ENCODE peak calls at places on chromosomes 3 and 15, in five cellular contexts. D is endothelial cell, H is cardiac fibroblast, C is PC-9, Q is omental fat pad. K is an unnamed sample.

GRCh38 chr3:41580274-41580959 is 381.1 kb downstream of the CTNNB1 start:
- DNase-seq in Q (no peak), C (no peak), D (no peak), H (peak; percentile 12), K (no peak)

GRCh38 chr15:72796210-72796514 is 12.6 kb upstream of the ADPGK start:
- DNase-seq in D (no peak), H (no peak), Q (no peak), C (no peak), K (no peak)

GRCh38 chr15:64883097-64883581 is 28.6 kb upstream of the ANKDD1A start:
- DNase-seq in Q (no peak), H (peak; percentile 74), D (no peak), C (no peak), K (no peak)

GRCh38 chr3:4030567-4030966 is 231.3 kb downstream of the LRRN1 start:
- DNase-seq in H (no peak), Q (no peak), D (no peak), C (no peak), K (no peak)

GRCh38 chr3:129230311-129231019 is 18.9 kb upstream of the COPG1 start:
- DNase-seq in H (peak; percentile 92), D (no peak), Q (no peak), C (peak; percentile 60), K (no peak)

GRCh38 chr15:82999905-83000671 is 11.4 kb downstream of the C15orf40 start:
- DNase-seq in D (no peak), H (peak; percentile 77), Q (no peak), C (peak; percentile 14), K (no peak)

GRCh38 chr3:124510290-124510689 is 220.0 kb upstream of the UMPS start:
- DNase-seq in H (peak; percentile 61), C (no peak), D (no peak), Q (no peak), K (no peak)

GRCh38 chr3:134364061-134364935 is 9.9 kb downstream of the AMOTL2 start:
- DNase-seq in D (peak; percentile 82), C (peak; percentile 98), Q (peak; percentile 53), H (peak; percentile 98), K (peak; percentile 94)

GRCh38 chr3:188052229-188052965 is 101.6 kb upstream of the LPP start:
- DNase-seq in C (no peak), D (peak; percentile 35), H (peak; percentile 35), Q (no peak), K (peak; percentile 77)

GRCh38 chr3:51394541-51394940 is 3.5 kb downstream of the RBM15B start:
- DNase-seq in C (no peak), Q (no peak), D (no peak), H (no peak), K (no peak)

GRCh38 chr3:100440895-100441294 is 39.6 kb downstream of the LNP1 start:
- DNase-seq in C (no peak), D (no peak), H (no peak), Q (no peak), K (no peak)

GRCh38 chr3:154862265-154862664 is 217.9 kb upstream of the MME start:
- DNase-seq in C (no peak), Q (no peak), H (peak; percentile 66), D (no peak), K (no peak)

GRCh38 chr15:32119286-32119685 is 89.0 kb downstream of the CHRNA7 start:
- DNase-seq in Q (no peak), C (no peak), H (no peak), D (no peak), K (no peak)

GRCh38 chr15:45126535-45127158 is 3.0 kb downstream of the DUOXA1 start:
- DNase-seq in D (peak; percentile 39), C (peak; percentile 45), H (peak; percentile 57), Q (no peak), K (no peak)

GRCh38 chr3:72149645-72150044 is 364.7 kb upstream of the PROK2 start:
- DNase-seq in Q (no peak), C (no peak), H (no peak), D (no peak), K (no peak)

DNA sequence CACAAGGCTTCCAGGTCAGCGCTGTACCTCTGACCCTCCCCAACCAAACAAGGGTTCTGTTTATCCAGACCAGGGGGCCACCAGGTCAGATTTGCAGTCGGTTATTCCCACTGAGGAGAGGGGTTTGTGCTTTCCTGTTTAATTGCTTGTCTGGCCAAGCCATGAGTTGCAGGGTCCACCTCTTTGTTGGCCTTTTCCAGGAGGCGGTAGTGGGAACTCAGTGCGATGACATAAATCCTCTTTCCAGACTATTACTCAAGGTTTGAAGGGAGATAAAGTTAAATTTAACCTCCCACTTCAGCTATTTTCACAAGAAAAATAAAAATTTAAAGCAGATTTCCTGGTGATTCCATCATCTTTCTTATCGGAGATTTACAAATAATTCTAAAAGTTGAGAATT is 130.5 kb downstream of the SLCO3A1 start:
- DNase-seq in D (no peak), C (no peak), H (no peak), Q (no peak), K (no peak)
- TF ChIP-seq CTCF in D (no peak), C (no peak), H (no peak), Q (no peak), K (no peak)

DNA sequence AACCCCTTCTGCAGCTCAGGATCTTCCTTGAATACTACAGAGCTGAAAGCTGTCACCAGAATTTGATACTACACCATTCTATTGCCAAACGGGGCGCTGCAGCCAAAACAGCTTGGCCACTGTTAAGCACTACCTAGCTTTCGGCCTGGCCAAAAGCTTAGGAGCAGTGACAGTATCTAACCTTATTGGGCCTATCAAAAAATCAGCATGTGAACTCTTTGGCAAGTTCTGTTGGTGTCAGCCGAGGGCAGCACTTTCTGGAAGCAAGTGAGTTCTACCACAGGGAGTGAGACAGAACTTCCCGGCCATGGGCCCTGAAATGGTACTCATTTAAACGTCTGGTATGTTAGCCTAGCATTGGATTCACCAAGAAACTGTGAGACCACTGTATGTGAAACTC is 16.1 kb upstream of the GYG1 start:
- DNase-seq in D (no peak), H (no peak), Q (no peak), C (no peak), K (no peak)
- TF ChIP-seq CTCF in D (no peak), H (peak; percentile 3), Q (no peak), C (no peak), K (no peak)

DNA sequence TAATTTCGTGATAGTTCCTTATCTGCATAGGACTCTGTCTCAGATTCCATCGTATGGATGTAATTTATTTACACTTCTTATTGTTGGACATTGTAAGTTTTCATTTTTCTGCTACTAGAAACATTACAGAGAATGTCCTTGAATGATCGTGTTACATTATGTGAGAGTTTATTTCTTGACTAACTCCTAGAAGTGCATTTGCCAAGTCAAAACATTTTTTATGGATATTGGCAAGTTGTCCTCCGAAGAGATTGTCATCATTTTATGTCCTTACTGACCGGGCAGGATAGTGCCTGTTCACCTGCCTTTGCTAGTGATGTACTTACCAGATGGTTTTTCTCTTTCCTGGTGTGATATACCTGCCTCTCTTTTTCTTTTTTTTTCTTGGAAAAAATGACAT is 13.4 kb downstream of the ASB7 start:
- DNase-seq in Q (no peak), D (no peak), C (no peak), H (no peak), K (no peak)
- TF ChIP-seq CTCF in Q (no peak), D (no peak), C (no peak), H (no peak), K (no peak)

GRCh38 chr3:101689291-101689690 is 2.8 kb upstream of the RPL24 start:
- DNase-seq in C (no peak), H (peak; percentile 57), Q (no peak), D (no peak), K (no peak)

GRCh38 chr3:101687142-101687931 is 819 bp upstream of the RPL24 start:
- DNase-seq in D (no peak), C (peak; percentile 32), Q (no peak), H (peak; percentile 31), K (no peak)

GRCh38 chr3:101685870-101686307 is 629 bp downstream of the RPL24 start:
- DNase-seq in D (no peak), Q (no peak), H (no peak), C (no peak), K (no peak)

GRCh38 chr3:101695779-101696372 is 9.4 kb upstream of the RPL24 start:
- DNase-seq in C (peak; percentile 47), D (peak; percentile 52), Q (no peak), H (peak; percentile 85), K (no peak)

DNA sequence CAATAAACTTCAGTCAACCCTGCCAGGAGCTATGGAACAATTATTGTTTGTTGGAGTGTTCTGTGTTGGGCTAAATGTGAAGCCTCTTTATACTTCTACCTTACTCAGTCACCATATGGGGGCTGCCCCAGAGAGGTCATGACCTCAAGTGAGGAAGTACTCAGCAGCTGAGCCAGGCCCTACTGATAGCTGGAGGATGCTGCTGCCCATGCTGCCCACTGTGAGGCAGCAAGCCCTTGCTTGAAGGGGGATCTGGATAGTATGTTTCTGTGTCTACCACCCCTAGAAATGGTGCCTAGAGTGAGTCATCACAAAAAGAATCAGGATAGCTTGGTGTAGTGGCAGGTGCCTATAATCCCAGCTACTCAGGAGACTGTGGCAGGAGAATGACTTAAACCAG is 4.5 kb upstream of the RPL24 start:
- DNase-seq in H (no peak), Q (no peak), D (no peak), C (no peak), K (no peak)
- TF ChIP-seq CTCF in H (no peak), Q (no peak), D (no peak), C (no peak), K (no peak)

GRCh38 chr3:177804032-177804431 is 606.8 kb upstream of the TBL1XR1 start:
- DNase-seq in D (no peak), C (no peak), H (no peak), Q (no peak), K (no peak)

GRCh38 chr3:177803495-177803894 is 606.2 kb upstream of the TBL1XR1 start:
- DNase-seq in D (no peak), Q (no peak), C (no peak), H (no peak), K (no peak)

GRCh38 chr3:177804646-177805045 is 607.4 kb upstream of the TBL1XR1 start:
- DNase-seq in H (no peak), C (no peak), Q (no peak), D (no peak), K (no peak)

GRCh38 chr3:177800565-177800964 is 603.3 kb upstream of the TBL1XR1 start:
- DNase-seq in C (no peak), D (no peak), H (peak; percentile 44), Q (no peak), K (no peak)

GRCh38 chr3:177802151-177802900 is 605.0 kb upstream of the TBL1XR1 start:
- DNase-seq in C (no peak), H (no peak), D (no peak), Q (no peak), K (no peak)
- TF ChIP-seq CTCF in C (no peak), H (no peak), D (no peak), Q (no peak), K (no peak)

K was measured in mesothelial cell of epicardium.